ENCODE peak calls at places on chromosomes 12 and 14, in five cellular contexts. G is vagina, Q is adrenal gland, R is GM23338, U is osteoblast. T is an unnamed sample.

GRCh38 chr12:121465921-121466799 is 66.2 kb downstream of the RNF34 start:
- DNase-seq in R (peak; percentile 51), G (no peak), Q (no peak), U (peak; percentile 87), T (peak; percentile 90)

GRCh38 chr14:41558527-41558926 is 48.1 kb upstream of the LRFN5 start:
- DNase-seq in U (no peak), R (no peak), Q (no peak), G (no peak), T (no peak)

GRCh38 chr12:30928356-30929264 is 2.1 kb downstream of the TSPAN11 start:
- DNase-seq in G (peak; percentile 49), R (no peak), Q (no peak), U (no peak), T (no peak)

GRCh38 chr12:110001596-110001995 is 2.4 kb downstream of the ANKRD13A start:
- DNase-seq in G (no peak), R (no peak), U (peak; percentile 92), Q (no peak), T (no peak)

GRCh38 chr12:64025174-64025958 is 180.9 kb downstream of the SRGAP1 start:
- DNase-seq in Q (peak; percentile 40), G (no peak), U (no peak), R (no peak), T (no peak)

GRCh38 chr12:76942276-76942675 is 63.5 kb upstream of the CSRP2 start:
- DNase-seq in Q (no peak), R (no peak), G (no peak), U (no peak), T (no peak)

GRCh38 chr12:56894698-56895368 is 39.4 kb downstream of the SDR9C7 start:
- DNase-seq in G (no peak), R (no peak), Q (no peak), U (no peak), T (no peak)

GRCh38 chr12:111238075-111238734 is 130.7 kb downstream of the PHETA1 start:
- DNase-seq in G (no peak), U (no peak), R (no peak), Q (no peak), T (no peak)

GRCh38 chr12:49941556-49942511 is 8.7 kb upstream of the AQP2 start:
- DNase-seq in R (no peak), U (no peak), Q (no peak), G (no peak), T (peak; percentile 60)
- H3K27ac ChIP-seq in R (no peak overlapping the region), U (no peak overlapping the region), Q (no peak overlapping the region), G (no peak overlapping the region), T (no peak overlapping the region)

GRCh38 chr14:106343636-106344035 is 817.3 kb downstream of the TMEM121 start:
- DNase-seq in Q (no peak), U (no peak), G (no peak), R (no peak), T (no peak)
- H3K4me3 ChIP-seq in Q (no peak overlapping the region), U (no peak overlapping the region), G (no peak overlapping the region), R (no peak overlapping the region), T (no peak overlapping the region)

GRCh38 chr14:103718572-103718971 is 3.0 kb downstream of the ZFYVE21 start:
- DNase-seq in U (no peak), R (no peak), G (no peak), Q (peak; percentile 40), T (no peak)
- H3K27ac ChIP-seq in U (no peak overlapping the region), R (no peak overlapping the region), G (peak overlapping the region; percentile 9), Q (no peak overlapping the region), T (no peak overlapping the region)

GRCh38 chr14:36521598-36522345 is 1.7 kb upstream of the NKX2-1 start:
- DNase-seq in G (no peak), U (peak; percentile 81), R (peak; percentile 79), Q (no peak), T (no peak)
- H3K4me3 ChIP-seq in G (no peak overlapping the region), U (no peak overlapping the region), R (peak overlapping the region; percentile 50), Q (no peak overlapping the region), T (no peak overlapping the region)

DNA sequence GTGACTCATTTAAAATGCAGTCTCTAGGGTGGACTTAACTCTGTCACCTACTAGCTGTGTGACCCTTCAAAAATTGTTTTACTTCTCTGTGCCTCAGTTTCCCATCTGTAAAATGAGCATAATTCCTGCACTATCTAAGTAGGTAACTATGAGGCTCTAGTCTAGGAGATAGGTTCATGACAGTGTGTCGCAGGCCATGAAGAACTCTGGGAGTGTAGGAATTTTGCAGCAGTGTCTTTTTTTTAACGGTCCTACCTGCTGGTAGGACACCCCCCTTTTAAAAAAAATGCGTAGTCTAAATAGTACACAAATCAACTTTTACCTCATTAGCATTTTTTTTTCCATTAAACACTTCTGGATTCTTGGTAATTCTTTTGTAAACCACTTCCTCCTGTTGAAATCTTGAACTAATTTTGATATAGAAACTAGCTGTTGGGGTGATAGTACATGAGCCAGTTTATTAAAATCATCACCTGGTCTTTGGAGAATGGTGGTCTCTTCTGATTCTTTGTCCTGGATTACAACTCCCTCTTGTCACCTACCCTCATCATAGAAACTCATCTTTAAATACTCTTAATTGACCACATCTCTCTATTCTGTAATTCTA is 86.0 kb upstream of the SLC38A2 start:
- DNase-seq in G (no peak), Q (no peak), U (no peak), R (no peak), T (no peak)
- H3K27ac ChIP-seq in G (no peak overlapping the region), Q (no peak overlapping the region), U (peak overlapping the region; percentile 6), R (peak overlapping the region; percentile 53), T (peak overlapping the region; percentile 80)